ENCODE peak calls at places on chromosomes 11 and 22, in five cellular contexts. One of them, this sample, is unnamed.
A peak's percentile ranks its signal among the peaks of the same experiment; 100 is the strongest.

GRCh38 chr11:100890779-100891178 is 203.7 kb downstream of the ARHGAP42 start:
- DNase-seq in EL: peak; percentile 90
- DNase-seq in posterior cingulate gyrus: no peak
- DNase-seq in colonic mucosa: no peak
- DNase-seq in GM13977: no peak
- DNase-seq in this sample: no peak

GRCh38 chr11:69008774-69009440 is 4.1 kb downstream of the MRGPRF start:
- DNase-seq in EL: peak; percentile 98
- DNase-seq in posterior cingulate gyrus: no peak
- DNase-seq in colonic mucosa: peak; percentile 80
- DNase-seq in GM13977: no peak
- DNase-seq in this sample: no peak

GRCh38 chr11:43992834-43993637 is 50.6 kb downstream of the C11orf96 start:
- DNase-seq in EL: no peak
- DNase-seq in posterior cingulate gyrus: no peak
- DNase-seq in colonic mucosa: no peak
- DNase-seq in GM13977: no peak
- DNase-seq in this sample: no peak

GRCh38 chr11:46125284-46125683 is 4.0 kb upstream of the PHF21A start:
- DNase-seq in EL: no peak
- DNase-seq in posterior cingulate gyrus: no peak
- DNase-seq in colonic mucosa: no peak
- DNase-seq in GM13977: no peak
- DNase-seq in this sample: no peak

GRCh38 chr11:69382131-69383128 is 88.5 kb downstream of the MYEOV start:
- DNase-seq in EL: peak; percentile 34
- DNase-seq in posterior cingulate gyrus: no peak
- DNase-seq in colonic mucosa: no peak
- DNase-seq in GM13977: no peak
- DNase-seq in this sample: peak; percentile 41

GRCh38 chr11:32713496-32713895 is 81.0 kb downstream of the CCDC73 start:
- DNase-seq in EL: no peak
- DNase-seq in posterior cingulate gyrus: no peak
- DNase-seq in colonic mucosa: no peak
- DNase-seq in GM13977: peak; percentile 18
- DNase-seq in this sample: no peak

GRCh38 chr22:43126506-43127165 is 16.1 kb downstream of the BIK start:
- DNase-seq in EL: peak; percentile 91
- DNase-seq in posterior cingulate gyrus: no peak
- DNase-seq in colonic mucosa: peak; percentile 78
- DNase-seq in GM13977: no peak
- DNase-seq in this sample: no peak

GRCh38 chr11:77266766-77267165 is 34.7 kb downstream of the GDPD4 start:
- DNase-seq in EL: no peak
- DNase-seq in posterior cingulate gyrus: no peak
- DNase-seq in colonic mucosa: no peak
- DNase-seq in GM13977: no peak
- DNase-seq in this sample: no peak

GRCh38 chr11:125773516-125773915 is 5.1 kb downstream of the PATE2 start:
- DNase-seq in EL: peak; percentile 35
- DNase-seq in posterior cingulate gyrus: no peak
- DNase-seq in colonic mucosa: no peak
- DNase-seq in GM13977: no peak
- DNase-seq in this sample: no peak

GRCh38 chr11:1409108-1409851 is 19.5 kb downstream of the BRSK2 start:
- DNase-seq in EL: no peak
- DNase-seq in posterior cingulate gyrus: no peak
- DNase-seq in colonic mucosa: no peak
- DNase-seq in GM13977: no peak
- DNase-seq in this sample: no peak

GRCh38 chr11:65183201-65183891 is 1.6 kb downstream of the CAPN1 start:
- DNase-seq in EL: no peak
- DNase-seq in posterior cingulate gyrus: no peak
- DNase-seq in colonic mucosa: peak; percentile 44
- DNase-seq in GM13977: no peak
- DNase-seq in this sample: no peak

GRCh38 chr11:36454991-36455611 is 55.0 kb downstream of the TRAF6 start:
- DNase-seq in EL: no peak
- DNase-seq in posterior cingulate gyrus: no peak
- DNase-seq in colonic mucosa: no peak
- DNase-seq in GM13977: no peak
- DNase-seq in this sample: no peak

GRCh38 chr22:31139866-31140716 is at the start of gene PLA2G3:
- DNase-seq in EL: peak; percentile 27
- DNase-seq in posterior cingulate gyrus: no peak
- DNase-seq in colonic mucosa: peak; percentile 48
- DNase-seq in GM13977: no peak
- DNase-seq in this sample: peak; percentile 26

GRCh38 chr22:50313600-50313999 is 6.2 kb upstream of the PLXNB2 start:
- DNase-seq in EL: no peak
- DNase-seq in posterior cingulate gyrus: no peak
- DNase-seq in colonic mucosa: no peak
- DNase-seq in GM13977: no peak
- DNase-seq in this sample: no peak

GRCh38 chr11:76577199-76577920 is 93.2 kb downstream of the LRRC32 start:
- DNase-seq in EL: peak; percentile 97
- DNase-seq in posterior cingulate gyrus: no peak
- DNase-seq in colonic mucosa: peak; percentile 56
- DNase-seq in GM13977: no peak
- DNase-seq in this sample: no peak

GRCh38 chr22:44484618-44485017 is 13.4 kb downstream of the RTL6 start:
- DNase-seq in EL: no peak
- DNase-seq in posterior cingulate gyrus: no peak
- DNase-seq in colonic mucosa: no peak
- DNase-seq in GM13977: no peak
- DNase-seq in this sample: no peak

GRCh38 chr11:47412152-47412746 is 3.9 kb downstream of the SLC39A13 start:
- DNase-seq in EL: peak; percentile 52
- DNase-seq in posterior cingulate gyrus: peak; percentile 55
- DNase-seq in colonic mucosa: peak; percentile 52
- DNase-seq in GM13977: peak; percentile 76
- DNase-seq in this sample: peak; percentile 78

GRCh38 chr11:12704049-12704448 is 29.8 kb downstream of the TEAD1 start:
- DNase-seq in EL: peak; percentile 98
- DNase-seq in posterior cingulate gyrus: no peak
- DNase-seq in colonic mucosa: no peak
- DNase-seq in GM13977: no peak
- DNase-seq in this sample: no peak

GRCh38 chr11:47538741-47539575 is 14.0 kb downstream of the CELF1 start:
- DNase-seq in EL: no peak
- DNase-seq in posterior cingulate gyrus: peak; percentile 42
- DNase-seq in colonic mucosa: no peak
- DNase-seq in GM13977: no peak
- DNase-seq in this sample: no peak

GRCh38 chr22:19886605-19887250 is 32.1 kb upstream of the GNB1L start:
- DNase-seq in EL: peak; percentile 56
- DNase-seq in posterior cingulate gyrus: no peak
- DNase-seq in colonic mucosa: no peak
- DNase-seq in GM13977: no peak
- DNase-seq in this sample: no peak

GRCh38 chr22:34966980-34967379 is 99.0 kb upstream of the ISX start:
- DNase-seq in EL: peak; percentile 84
- DNase-seq in posterior cingulate gyrus: no peak
- DNase-seq in colonic mucosa: no peak
- DNase-seq in GM13977: no peak
- DNase-seq in this sample: no peak

This sample was measured in GM13976.